ENCODE peak calls at places on chromosomes 13 and 19, in seven cellular contexts. H is uterus, T is bronchial epithelial cell, J is BJ, S is dorsolateral prefrontal cortex, U is ovary, M is fibroblast of pulmonary artery. W is an unnamed sample.

GRCh38 chr19:2095338-2095938 is 688 bp downstream of the MOB3A start:
- DNase-seq in H (no peak), T (no peak), M (no peak), J (no peak), S (no peak), U (peak; percentile 28), W (no peak)

GRCh38 chr19:30172643-30173242 is 199.4 kb upstream of the ZNF536 start:
- DNase-seq in J (no peak), M (no peak), H (no peak), T (no peak), U (no peak), S (no peak), W (no peak)

GRCh38 chr13:69857188-69857821 is 250.3 kb upstream of the ATXN8OS start:
- DNase-seq in M (peak; percentile 44), H (no peak), T (peak; percentile 55), U (no peak), S (no peak), J (no peak), W (peak; percentile 9)

GRCh38 chr13:47454986-47455385 is 546.1 kb downstream of the SUCLA2 start:
- DNase-seq in H (no peak), U (no peak), T (no peak), S (no peak), J (no peak), M (peak; percentile 56), W (peak; percentile 73)

GRCh38 chr19:57406516-57407123 is 4.3 kb upstream of the ZNF17 start:
- DNase-seq in S (peak; percentile 28), H (no peak), J (no peak), M (peak; percentile 68), T (peak; percentile 51), U (no peak), W (peak; percentile 45)

GRCh38 chr19:48186541-48186991 is 16.1 kb downstream of the ZSWIM9 start:
- DNase-seq in T (no peak), H (no peak), U (no peak), J (no peak), M (no peak), S (no peak), W (no peak)

GRCh38 chr13:110214637-110215036 is 92.3 kb downstream of the COL4A1 start:
- DNase-seq in T (no peak), U (no peak), S (no peak), H (no peak), M (peak; percentile 32), J (no peak), W (no peak)

GRCh38 chr13:40438999-40439797 is 227.2 kb downstream of the FOXO1 start:
- DNase-seq in S (no peak), J (no peak), U (peak; percentile 36), H (peak; percentile 48), T (no peak), M (peak; percentile 56), W (peak; percentile 36)

GRCh38 chr13:20547479-20547908 is 19.5 kb upstream of the IFT88 start:
- DNase-seq in T (no peak), U (no peak), J (no peak), S (no peak), H (no peak), M (no peak), W (no peak)

GRCh38 chr19:53518061-53518460 is 19.9 kb upstream of the ZNF331 start:
- DNase-seq in U (no peak), J (no peak), H (no peak), M (no peak), S (no peak), T (no peak), W (no peak)

GRCh38 chr19:14381689-14382474 is 638 bp downstream of the ADGRE5 start:
- DNase-seq in H (peak; percentile 55), M (peak; percentile 61), S (no peak), T (peak; percentile 25), J (peak; percentile 23), U (no peak), W (peak; percentile 69)

GRCh38 chr13:39773833-39774232 is 118.4 kb downstream of the COG6 start:
- DNase-seq in H (no peak), S (no peak), T (no peak), J (no peak), M (peak; percentile 36), U (no peak), W (peak; percentile 57)

GRCh38 chr13:30737511-30738342 is 2.4 kb downstream of the ALOX5AP start:
- DNase-seq in M (no peak), T (no peak), J (no peak), S (no peak), U (no peak), H (no peak), W (no peak)

GRCh38 chr13:45865414-45865813 is 13.9 kb upstream of the SIAH3 start:
- DNase-seq in H (no peak), M (no peak), J (no peak), S (no peak), U (no peak), T (no peak), W (no peak)
- H3K4me3 ChIP-seq in H (no peak overlapping the region), M (no peak overlapping the region), J (no peak overlapping the region), S (no peak overlapping the region), U (no peak overlapping the region), T (no peak overlapping the region), W (no peak overlapping the region)

DNA sequence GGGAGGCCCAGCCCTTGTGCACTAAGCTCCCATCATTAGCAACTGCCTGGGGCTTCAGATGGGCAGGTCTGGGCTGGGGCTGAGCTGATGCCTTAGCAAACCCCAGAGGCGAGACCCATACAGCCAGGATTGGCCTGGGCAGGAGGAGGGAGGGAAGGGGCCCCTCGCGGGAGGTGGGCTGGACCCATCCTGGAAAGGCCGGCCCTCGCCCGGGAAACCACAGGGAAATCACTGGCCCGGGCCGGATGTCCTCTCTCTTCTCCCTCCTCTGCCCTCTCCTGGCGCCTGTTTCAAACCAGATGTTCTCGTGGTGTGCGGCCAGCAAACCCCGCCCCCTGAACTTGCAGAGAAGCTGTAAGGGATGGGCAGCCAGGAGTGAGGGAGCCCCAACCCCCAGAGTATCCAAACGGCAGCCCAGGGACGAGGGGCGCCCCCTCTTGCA is 43.1 kb downstream of the TMEM255B start:
- DNase-seq in U (peak; percentile 75), S (no peak), H (peak; percentile 53), T (no peak), M (peak; percentile 73), J (peak; percentile 25), W (peak; percentile 81)
- TF ChIP-seq CTCF in U (no peak), S (no peak), H (no peak), T (no peak), M (peak; percentile 11), J (peak; percentile 28), W (peak; percentile 11)

DNA sequence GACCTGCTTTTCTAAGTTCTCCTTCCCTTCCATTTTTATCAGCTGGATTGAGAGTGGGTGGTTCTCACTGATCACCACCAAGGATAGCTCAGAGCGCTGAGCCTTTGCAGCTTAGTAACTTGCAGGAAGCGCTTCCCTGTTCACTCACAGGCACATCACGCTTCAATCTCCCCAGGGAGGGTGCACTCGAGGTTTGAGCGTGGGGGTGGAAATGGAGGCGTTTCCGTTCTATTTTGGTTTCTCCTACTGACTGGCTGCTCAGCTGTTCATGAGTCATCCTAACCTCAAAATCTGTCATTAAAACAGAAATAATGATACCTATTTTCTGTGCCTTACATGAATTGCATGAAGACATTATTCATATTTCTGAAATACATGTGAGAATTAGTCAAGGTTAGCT is 292.1 kb downstream of the SPRY2 start:
- DNase-seq in T (peak; percentile 93), U (peak; percentile 47), J (peak; percentile 89), S (peak; percentile 67), M (peak; percentile 97), H (peak; percentile 68), W (peak; percentile 95)
- H3K4me3 ChIP-seq in T (no peak overlapping the region), U (no peak overlapping the region), J (no peak overlapping the region), S (peak overlapping the region; percentile 15), M (no peak overlapping the region), H (no peak overlapping the region), W (no peak overlapping the region)

GRCh38 chr19:5352229-5352763 is 11.7 kb upstream of the PTPRS start:
- DNase-seq in T (no peak), S (no peak), J (no peak), U (no peak), M (peak; percentile 13), H (no peak), W (no peak)

GRCh38 chr19:5355076-5355475 is 14.5 kb upstream of the PTPRS start:
- DNase-seq in J (no peak), M (no peak), U (no peak), S (no peak), T (no peak), H (no peak), W (no peak)

GRCh38 chr19:5355693-5356092 is 15.1 kb upstream of the PTPRS start:
- DNase-seq in J (no peak), U (no peak), S (no peak), T (no peak), H (no peak), M (no peak), W (no peak)

GRCh38 chr19:5356428-5356827 is 15.8 kb upstream of the PTPRS start:
- DNase-seq in H (no peak), J (no peak), S (no peak), T (peak; percentile 15), M (peak; percentile 11), U (no peak), W (no peak)

GRCh38 chr19:5354403-5354802 is 13.8 kb upstream of the PTPRS start:
- DNase-seq in S (no peak), M (peak; percentile 11), U (no peak), T (no peak), H (no peak), J (no peak), W (no peak)
- TF ChIP-seq CTCF in S (no peak), M (peak; percentile 39), U (no peak), T (peak; percentile 29), H (no peak), J (peak; percentile 45), W (peak; percentile 27)

DNA sequence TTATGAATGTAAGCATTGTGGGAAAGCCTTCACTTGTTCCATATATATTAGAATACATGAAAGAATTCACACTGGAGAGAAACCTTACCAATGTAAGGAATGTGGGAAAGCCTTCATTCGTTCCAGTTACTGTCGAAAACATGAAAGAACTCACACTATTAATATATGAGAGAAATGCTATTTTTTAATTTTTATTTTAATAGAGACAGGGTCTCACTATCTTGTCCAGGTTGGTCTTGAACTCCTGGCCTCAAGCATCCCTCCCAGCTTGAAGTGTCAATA is 7.0 kb upstream of the ZNF440 start:
- DNase-seq in T (no peak), S (no peak), U (no peak), J (no peak), M (no peak), H (no peak), W (no peak)
- H3K4me3 ChIP-seq in T (no peak overlapping the region), S (no peak overlapping the region), U (no peak overlapping the region), J (no peak overlapping the region), M (no peak overlapping the region), H (no peak overlapping the region), W (no peak overlapping the region)

GRCh38 chr19:33402421-33403220 is 29.1 kb downstream of the CEBPG start:
- DNase-seq in S (no peak), T (no peak), M (no peak), U (peak; percentile 5), H (no peak), J (no peak), W (no peak)
- TF ChIP-seq CTCF in S (no peak), T (peak; percentile 47), M (peak; percentile 1), U (no peak), H (peak; percentile 7), J (peak; percentile 2), W (no peak)